ENCODE peak calls at places on chromosomes 13 and 19, in four cellular contexts. V is CD4-positive, alpha-beta memory T cell; R is ovary; Y is thoracic aorta. A is an unnamed sample.

GRCh38 chr19:6135367-6135766 is at the start of gene ACSBG2:
- DNase-seq in V (no peak), R (no peak), Y (no peak), A (no peak)

GRCh38 chr13:33879044-33879596 is 61.2 kb downstream of the RFC3 start:
- DNase-seq in V (no peak), R (no peak), Y (no peak), A (no peak)

GRCh38 chr19:4077800-4078683 is 11.3 kb upstream of the ZBTB7A start:
- DNase-seq in V (peak; percentile 34), R (peak; percentile 79), Y (no peak), A (no peak)

GRCh38 chr13:40635315-40635995 is 31.0 kb downstream of the FOXO1 start:
- DNase-seq in V (no peak), R (no peak), Y (no peak), A (no peak)

GRCh38 chr19:45275370-45275971 is 24.4 kb downstream of the MARK4 start:
- DNase-seq in V (no peak), R (no peak), Y (no peak), A (no peak)

GRCh38 chr13:41613471-41613870 is 156.1 kb downstream of the RGCC start:
- DNase-seq in V (no peak), R (no peak), Y (no peak), A (no peak)

GRCh38 chr13:25678398-25678797 is 306.6 kb downstream of the ATP8A2 start:
- DNase-seq in V (no peak), R (no peak), Y (no peak), A (no peak)

GRCh38 chr13:106561551-106562170 is 6.3 kb downstream of the ARGLU1 start:
- DNase-seq in V (peak; percentile 26), R (no peak), Y (no peak), A (no peak)

GRCh38 chr19:52778811-52779210 is 7.8 kb downstream of the ZNF600 start:
- DNase-seq in V (peak; percentile 4), R (no peak), Y (no peak), A (no peak)

GRCh38 chr19:30690525-30690924 is 318.3 kb downstream of the ZNF536 start:
- DNase-seq in V (no peak), R (no peak), Y (no peak), A (no peak)

GRCh38 chr19:32543107-32543900 is 37.7 kb upstream of the PDCD5 start:
- DNase-seq in V (no peak), R (no peak), Y (no peak), A (no peak)

GRCh38 chr19:21460686-21461085 is 44.7 kb upstream of the ZNF429 start:
- DNase-seq in V (no peak), R (no peak), Y (no peak), A (no peak)

GRCh38 chr19:48348039-48348438 is 15.7 kb downstream of the TMEM143 start:
- DNase-seq in V (no peak), R (peak; percentile 43), Y (no peak), A (no peak)

GRCh38 chr19:13859361-13859880 is 17.5 kb upstream of the NANOS3 start:
- DNase-seq in V (no peak), R (no peak), Y (no peak), A (no peak)

GRCh38 chr19:2192862-2193261 is 29.1 kb downstream of the DOT1L start:
- DNase-seq in V (no peak), R (no peak), Y (no peak), A (no peak)

GRCh38 chr19:2207991-2208860 is 27.9 kb downstream of the PLEKHJ1 start:
- DNase-seq in V (no peak), R (no peak), Y (peak; percentile 12), A (peak; percentile 31)

GRCh38 chr19:54464044-54464623 is 556 bp upstream of the LENG9 start:
- DNase-seq in V (peak; percentile 89), R (peak; percentile 86), Y (peak; percentile 75), A (peak; percentile 93)

GRCh38 chr13:80946008-80946802 is 605.3 kb upstream of the SPRY2 start:
- DNase-seq in V (no peak), R (no peak), Y (no peak), A (no peak)

GRCh38 chr13:46569471-46569870 is 16.5 kb downstream of the LRCH1 start:
- DNase-seq in V (no peak), R (no peak), Y (no peak), A (no peak)

GRCh38 chr13:46570273-46570672 is 17.3 kb downstream of the LRCH1 start:
- DNase-seq in V (no peak), R (no peak), Y (no peak), A (no peak)

GRCh38 chr13:46571941-46572340 is 19.0 kb downstream of the LRCH1 start:
- DNase-seq in V (no peak), R (no peak), Y (no peak), A (no peak)

GRCh38 chr13:46572758-46573384 is 19.9 kb downstream of the LRCH1 start:
- DNase-seq in V (no peak), R (no peak), Y (no peak), A (no peak)

GRCh38 chr13:46571189-46571901 is 18.4 kb downstream of the LRCH1 start:
- DNase-seq in V (no peak), R (no peak), Y (no peak), A (no peak)
- H3K4me1 ChIP-seq in V (peaks cover under 1% of the 10 kb centered on the region), R (peaks cover 17% of the 10 kb centered on the region), Y (peaks cover 24% of the 10 kb centered on the region), A (no peaks in the 10 kb centered on the region)

GRCh38 chr19:29687244-29687896 is 22.1 kb downstream of the PLEKHF1 start:
- DNase-seq in V (no peak), R (peak; percentile 78), Y (no peak), A (no peak)
- H3K27ac ChIP-seq in V (no peak overlapping the region), R (peak overlapping the region; percentile 34), Y (no peak overlapping the region), A (no peak overlapping the region)

DNA sequence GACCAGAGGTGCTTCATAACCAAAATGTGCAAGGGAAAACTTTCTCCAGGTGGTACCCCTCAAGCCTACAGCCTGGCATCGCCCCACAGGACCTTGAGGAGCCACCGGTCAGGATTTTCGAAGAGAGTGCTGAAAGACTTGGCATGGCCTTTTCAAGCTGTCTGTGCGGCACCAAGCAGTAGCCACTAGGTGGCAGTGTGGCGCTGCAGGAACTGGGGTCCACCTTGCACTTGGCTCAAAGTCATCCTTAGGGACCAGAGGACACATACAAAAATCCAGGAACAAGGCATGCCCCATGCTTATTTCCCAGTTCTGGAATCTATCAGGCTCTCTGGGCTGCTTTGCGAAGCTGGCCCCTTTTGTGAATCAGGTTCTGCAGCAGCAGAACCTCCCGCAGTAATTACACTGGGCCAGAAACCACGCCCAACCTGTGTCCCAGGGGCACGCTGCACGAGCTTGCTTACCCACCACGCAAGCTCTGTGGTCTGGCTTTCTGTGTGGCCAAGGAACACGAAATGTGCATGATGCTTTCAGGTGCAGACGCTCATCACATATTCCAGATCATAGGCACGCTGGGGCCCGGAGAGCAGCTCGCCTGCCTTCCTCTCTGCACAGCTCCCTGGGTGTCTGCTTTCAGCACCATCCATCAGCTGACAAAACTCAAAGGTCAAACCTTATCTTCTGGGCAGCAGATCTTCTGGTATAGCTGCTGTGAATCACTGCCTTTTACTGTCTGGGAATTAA is 87.2 kb downstream of the SLC7A1 start:
- DNase-seq in V (peak; percentile 58), R (peak; percentile 86), Y (peak; percentile 45), A (peak; percentile 72)
- H3K4me1 ChIP-seq in V (no peaks in the 10 kb centered on the region), R (peaks cover 6% of the 10 kb centered on the region), Y (no peaks in the 10 kb centered on the region), A (no peaks in the 10 kb centered on the region)

GRCh38 chr19:12695514-12695913 is 917 bp downstream of the FBXW9 start:
- DNase-seq in V (no peak), R (no peak), Y (no peak), A (no peak)

GRCh38 chr19:12692960-12693359 is 3.5 kb downstream of the FBXW9 start:
- DNase-seq in V (no peak), R (no peak), Y (no peak), A (no peak)

GRCh38 chr19:12695997-12696365 is 450 bp downstream of the FBXW9 start:
- DNase-seq in V (no peak), R (no peak), Y (no peak), A (no peak)

GRCh38 chr19:12695090-12695489 is 1.3 kb downstream of the FBXW9 start:
- DNase-seq in V (no peak), R (no peak), Y (no peak), A (no peak)

GRCh38 chr19:12694641-12695040 is 1.8 kb downstream of the FBXW9 start:
- DNase-seq in V (no peak), R (no peak), Y (no peak), A (no peak)
- H3K27ac ChIP-seq in V (no peak overlapping the region), R (no peak overlapping the region), Y (no peak overlapping the region), A (no peak overlapping the region)

GRCh38 chr19:39132344-39132969 is 6.9 kb downstream of the PAK4 start:
- DNase-seq in V (no peak), R (no peak), Y (no peak), A (no peak)
- H3K4me1 ChIP-seq in V (no peaks in the 10 kb centered on the region), R (peaks cover 36% of the 10 kb centered on the region), Y (peaks cover 11% of the 10 kb centered on the region), A (peaks cover 17% of the 10 kb centered on the region)

DNA sequence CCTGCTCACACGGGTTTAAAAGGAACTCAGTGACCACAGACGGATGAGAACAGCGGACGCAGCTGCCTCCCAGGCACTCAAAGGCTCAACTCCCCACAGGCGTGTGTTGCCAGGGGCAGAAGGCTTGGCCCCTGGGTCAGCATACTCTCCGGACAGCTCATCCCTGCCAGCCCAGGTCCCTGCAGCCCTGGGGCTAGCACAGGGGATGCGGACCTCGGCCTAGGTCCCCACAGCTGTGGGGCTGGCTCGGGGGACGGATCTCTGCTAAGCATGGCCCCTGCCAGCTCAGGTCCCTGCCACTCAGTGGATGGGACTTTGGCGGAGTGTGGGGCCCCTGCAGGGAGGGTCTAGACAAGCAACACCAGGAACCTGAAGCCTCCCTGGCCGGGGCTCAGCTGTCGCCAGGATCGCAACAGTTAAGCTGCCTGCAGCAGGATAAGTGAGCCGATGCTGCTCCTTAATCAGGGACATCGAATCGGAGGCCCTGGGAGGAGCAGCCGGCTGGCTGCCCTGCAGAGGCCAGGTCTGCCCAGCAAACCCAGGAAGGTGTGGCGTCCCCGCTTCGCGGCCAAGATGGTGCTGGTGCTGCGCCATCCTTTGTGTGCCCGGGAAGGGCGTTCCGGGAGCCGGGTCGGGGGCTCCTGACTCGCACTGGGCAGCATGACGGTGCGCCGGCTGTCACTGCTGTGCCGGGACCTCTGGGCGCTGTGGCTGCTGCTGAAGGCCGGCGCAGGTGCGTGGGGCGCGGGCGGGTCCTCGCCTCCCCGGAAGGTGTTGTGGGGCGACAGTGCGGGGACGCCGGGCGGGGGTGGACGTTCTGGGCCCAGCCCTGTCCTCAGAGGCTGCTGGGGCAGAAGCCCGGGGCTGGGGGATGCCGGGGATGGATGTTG is 32.5 kb downstream of the MCF2L start:
- DNase-seq in V (no peak), R (no peak), Y (no peak), A (no peak)
- H3K27ac ChIP-seq in V (no peak overlapping the region), R (no peak overlapping the region), Y (no peak overlapping the region), A (no peak overlapping the region)

A was measured in iPS DF 6.9.